ENCODE peak calls at places on chromosome 15, in five cellular contexts. One of them, this sample, is unnamed.

GRCh38 chr15:90318591-90318990 is 33.5 kb upstream of the ZNF774 start:
- DNase-seq in IMR-90: no peak
- DNase-seq in HCT116: no peak
- DNase-seq in K562: no peak
- DNase-seq in A549: no peak
- DNase-seq in this sample: no peak

GRCh38 chr15:90184119-90184785 is 16.9 kb upstream of the SEMA4B start:
- DNase-seq in IMR-90: no peak
- DNase-seq in K562: peak
- DNase-seq in A549: peak
- DNase-seq in HCT116: peak
- DNase-seq in this sample: no peak

GRCh38 chr15:80288131-80288530 is 36.1 kb upstream of the CTXND1 start:
- DNase-seq in K562: no peak
- DNase-seq in HCT116: no peak
- DNase-seq in A549: no peak
- DNase-seq in IMR-90: no peak
- DNase-seq in this sample: no peak

GRCh38 chr15:78672285-78673003 is 31.4 kb upstream of the CHRNB4 start:
- DNase-seq in HCT116: no peak
- DNase-seq in K562: no peak
- DNase-seq in IMR-90: no peak
- DNase-seq in A549: peak
- DNase-seq in this sample: no peak

GRCh38 chr15:72334842-72335241 is 14.9 kb upstream of the CELF6 start:
- DNase-seq in K562: no peak
- DNase-seq in HCT116: no peak
- DNase-seq in A549: no peak
- DNase-seq in IMR-90: no peak
- DNase-seq in this sample: no peak

GRCh38 chr15:65033659-65034269 is 4.3 kb upstream of the MTFMT start:
- DNase-seq in HCT116: peak
- DNase-seq in IMR-90: peak
- DNase-seq in K562: peak
- DNase-seq in A549: peak
- DNase-seq in this sample: peak

GRCh38 chr15:40044717-40045571 is 6.0 kb upstream of the SRP14 start:
- DNase-seq in IMR-90: peak
- DNase-seq in HCT116: peak
- DNase-seq in A549: peak
- DNase-seq in K562: peak
- DNase-seq in this sample: peak

GRCh38 chr15:66294932-66295235 is 1.5 kb downstream of the DIS3L start:
- DNase-seq in A549: no peak
- DNase-seq in IMR-90: peak
- DNase-seq in K562: no peak
- DNase-seq in HCT116: no peak
- DNase-seq in this sample: no peak

GRCh38 chr15:36501063-36501678 is 78.3 kb upstream of the CDIN1 start:
- DNase-seq in A549: peak
- DNase-seq in HCT116: peak
- DNase-seq in IMR-90: peak
- DNase-seq in K562: peak
- DNase-seq in this sample: no peak

GRCh38 chr15:63405159-63405558 is 23.5 kb upstream of the CA12 start:
- DNase-seq in IMR-90: no peak
- DNase-seq in HCT116: no peak
- DNase-seq in K562: no peak
- DNase-seq in A549: no peak
- DNase-seq in this sample: no peak

GRCh38 chr15:62849316-62850129 is 193.0 kb upstream of the TPM1 start:
- DNase-seq in A549: no peak
- DNase-seq in HCT116: no peak
- DNase-seq in IMR-90: no peak
- DNase-seq in K562: no peak
- DNase-seq in this sample: no peak

GRCh38 chr15:77974098-77974414 is 103.5 kb downstream of the TBC1D2B start:
- DNase-seq in K562: no peak
- DNase-seq in A549: no peak
- DNase-seq in IMR-90: peak
- DNase-seq in HCT116: no peak
- DNase-seq in this sample: peak

GRCh38 chr15:71526061-71526460 is 284.3 kb upstream of the NR2E3 start:
- DNase-seq in A549: no peak
- DNase-seq in K562: no peak
- DNase-seq in IMR-90: peak
- DNase-seq in HCT116: no peak
- DNase-seq in this sample: no peak

GRCh38 chr15:69797051-69797595 is 300.6 kb downstream of the TLE3 start:
- DNase-seq in HCT116: no peak
- DNase-seq in IMR-90: no peak
- DNase-seq in K562: no peak
- DNase-seq in A549: no peak
- DNase-seq in this sample: no peak

GRCh38 chr15:66481107-66481856 is 16.3 kb downstream of the SNAPC5 start:
- DNase-seq in IMR-90: peak
- DNase-seq in HCT116: no peak
- DNase-seq in A549: no peak
- DNase-seq in K562: peak
- DNase-seq in this sample: no peak

GRCh38 chr15:79615754-79616153 is 183.6 kb downstream of the MINAR1 start:
- DNase-seq in A549: no peak
- DNase-seq in IMR-90: no peak
- DNase-seq in HCT116: no peak
- DNase-seq in K562: no peak
- DNase-seq in this sample: no peak

GRCh38 chr15:73265536-73266153 is 103.1 kb downstream of the HCN4 start:
- DNase-seq in HCT116: peak
- DNase-seq in IMR-90: peak
- DNase-seq in A549: peak
- DNase-seq in K562: peak
- DNase-seq in this sample: peak

GRCh38 chr15:101056366-101057334 is 137.5 kb downstream of the LRRK1 start:
- DNase-seq in HCT116: no peak
- DNase-seq in IMR-90: no peak
- DNase-seq in A549: no peak
- DNase-seq in K562: no peak
- DNase-seq in this sample: no peak

GRCh38 chr15:90959894-90960293 is 5.2 kb downstream of the RCCD1 start:
- DNase-seq in K562: no peak
- DNase-seq in IMR-90: peak
- DNase-seq in A549: no peak
- DNase-seq in HCT116: no peak
- DNase-seq in this sample: no peak

GRCh38 chr15:38453971-38454686 is at the start of gene FAM98B:
- DNase-seq in IMR-90: peak
- DNase-seq in A549: peak
- DNase-seq in K562: peak
- DNase-seq in HCT116: peak
- DNase-seq in this sample: peak

GRCh38 chr15:88535100-88535499 is 11.4 kb downstream of the DET1 start:
- DNase-seq in IMR-90: peak
- DNase-seq in HCT116: no peak
- DNase-seq in K562: no peak
- DNase-seq in A549: no peak
- DNase-seq in this sample: no peak

GRCh38 chr15:90024406-90024805 is 23.3 kb downstream of the ZNF710 start:
- DNase-seq in IMR-90: no peak
- DNase-seq in A549: no peak
- DNase-seq in HCT116: no peak
- DNase-seq in K562: no peak
- DNase-seq in this sample: no peak

GRCh38 chr15:66115568-66116206 is 137.9 kb downstream of the MEGF11 start:
- DNase-seq in K562: no peak
- DNase-seq in HCT116: no peak
- DNase-seq in A549: no peak
- DNase-seq in IMR-90: no peak
- DNase-seq in this sample: no peak

GRCh38 chr15:80367094-80367493 is 37.1 kb upstream of the ARNT2 start:
- DNase-seq in K562: peak
- DNase-seq in HCT116: peak
- DNase-seq in A549: peak
- DNase-seq in IMR-90: peak
- DNase-seq in this sample: peak

GRCh38 chr15:78177447-78177873 is 28.3 kb downstream of the IDH3A start:
- DNase-seq in A549: peak
- DNase-seq in K562: peak
- DNase-seq in HCT116: peak
- DNase-seq in IMR-90: no peak
- DNase-seq in this sample: peak

GRCh38 chr15:77824361-77824985 is 191.8 kb upstream of the LINGO1 start:
- DNase-seq in A549: no peak
- DNase-seq in IMR-90: no peak
- DNase-seq in K562: no peak
- DNase-seq in HCT116: no peak
- DNase-seq in this sample: no peak

GRCh38 chr15:100284701-100285100 is 57.1 kb downstream of the ADAMTS17 start:
- DNase-seq in IMR-90: no peak
- DNase-seq in HCT116: no peak
- DNase-seq in A549: no peak
- DNase-seq in K562: no peak
- DNase-seq in this sample: no peak

GRCh38 chr15:65940618-65940909 is 71.3 kb downstream of the RAB11A start:
- DNase-seq in IMR-90: peak
- DNase-seq in HCT116: no peak
- DNase-seq in A549: peak
- DNase-seq in K562: no peak
- DNase-seq in this sample: no peak

GRCh38 chr15:69976366-69976994 is 121.2 kb downstream of the TLE3 start:
- DNase-seq in K562: peak
- DNase-seq in A549: peak
- DNase-seq in IMR-90: peak
- DNase-seq in HCT116: no peak
- DNase-seq in this sample: peak

GRCh38 chr15:64915518-64916227 is 4.0 kb downstream of the ANKDD1A start:
- DNase-seq in K562: no peak
- DNase-seq in A549: no peak
- DNase-seq in IMR-90: no peak
- DNase-seq in HCT116: no peak
- DNase-seq in this sample: no peak

DNA sequence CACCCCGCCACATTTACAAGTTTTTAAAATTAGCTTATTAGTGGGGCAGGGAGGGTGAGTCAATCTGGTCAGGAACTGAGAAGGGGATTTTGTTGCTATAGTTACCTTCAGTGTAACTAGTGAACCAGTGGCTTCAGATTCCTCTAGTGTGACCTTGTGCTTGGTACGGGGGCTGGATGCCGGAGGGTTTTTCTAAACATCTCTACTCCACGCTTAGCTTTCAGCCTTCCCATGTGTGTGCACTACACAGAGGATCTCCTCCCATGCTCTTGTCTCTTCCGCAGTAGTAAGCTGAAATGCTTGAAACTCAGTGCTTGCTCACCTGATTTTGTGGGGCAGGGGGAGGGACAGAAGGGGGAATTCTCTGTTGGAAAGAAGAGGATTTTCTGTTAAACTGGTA is 67.9 kb upstream of the AKAP13 start:
- DNase-seq in HCT116: no peak
- DNase-seq in K562: no peak
- DNase-seq in IMR-90: peak
- DNase-seq in A549: no peak
- DNase-seq in this sample: no peak
- TF ChIP-seq RAD21 in HCT116: no peak
- TF ChIP-seq RAD21 in K562: no peak
- TF ChIP-seq RAD21 in IMR-90: no peak
- TF ChIP-seq RAD21 in A549: no peak
- TF ChIP-seq RAD21 in this sample: no peak

GRCh38 chr15:67501177-67501835 is 19.6 kb upstream of the C15orf61 start:
- DNase-seq in IMR-90: peak
- DNase-seq in K562: no peak
- DNase-seq in HCT116: no peak
- DNase-seq in A549: peak
- DNase-seq in this sample: no peak
- TF ChIP-seq RAD21 in IMR-90: peak
- TF ChIP-seq RAD21 in K562: peak
- TF ChIP-seq RAD21 in HCT116: peak
- TF ChIP-seq RAD21 in A549: peak
- TF ChIP-seq RAD21 in this sample: peak

DNA sequence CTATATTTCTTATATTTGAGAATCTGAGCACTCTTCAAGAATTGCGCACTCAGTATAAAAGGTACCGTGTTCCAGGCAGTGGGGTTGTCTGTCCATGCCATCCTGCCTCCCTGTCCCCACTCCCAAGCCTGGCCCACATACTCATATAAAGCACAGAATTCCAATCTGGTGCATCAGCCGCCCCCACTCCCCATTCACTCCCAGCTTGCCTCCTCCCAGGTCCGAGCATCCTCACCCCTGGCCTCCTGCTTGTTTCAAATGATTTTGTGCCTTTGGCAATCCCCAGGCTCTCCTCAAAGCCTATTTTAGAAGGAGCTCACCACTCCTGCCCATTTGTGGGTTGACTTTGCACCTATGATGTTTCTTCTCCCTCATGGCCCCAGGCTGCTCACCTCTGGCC is 22.2 kb upstream of the IGF1R start:
- DNase-seq in HCT116: no peak
- DNase-seq in K562: no peak
- DNase-seq in IMR-90: no peak
- DNase-seq in A549: no peak
- DNase-seq in this sample: no peak
- TF ChIP-seq RAD21 in HCT116: no peak
- TF ChIP-seq RAD21 in K562: no peak
- TF ChIP-seq RAD21 in IMR-90: no peak
- TF ChIP-seq RAD21 in A549: no peak
- TF ChIP-seq RAD21 in this sample: no peak

GRCh38 chr15:52783191-52783829 is 6.8 kb downstream of the ONECUT1 start:
- DNase-seq in HCT116: no peak
- DNase-seq in A549: no peak
- DNase-seq in K562: no peak
- DNase-seq in IMR-90: no peak
- DNase-seq in this sample: peak
- TF ChIP-seq RAD21 in HCT116: no peak
- TF ChIP-seq RAD21 in A549: no peak
- TF ChIP-seq RAD21 in K562: no peak
- TF ChIP-seq RAD21 in IMR-90: no peak
- TF ChIP-seq RAD21 in this sample: peak